ENCODE peak calls at places on chromosomes 3 and 15, in seven cellular contexts. R, L, O, I, C, A and N are unnamed samples.

GRCh38 chr3:52047295-52047960 is 8.9 kb downstream of the DUSP7 start:
- DNase-seq in A (no peak), O (no peak), C (no peak), I (no peak), L (no peak), R (no peak), N (no peak)

GRCh38 chr15:99452728-99453643 is 112.8 kb upstream of the MEF2A start:
- DNase-seq in I (no peak), R (no peak), L (peak), A (peak), C (no peak), O (peak), N (peak)

GRCh38 chr15:58440181-58440910 is 8.6 kb downstream of the LIPC start:
- DNase-seq in L (no peak), O (no peak), C (no peak), A (no peak), I (no peak), R (no peak), N (no peak)

GRCh38 chr3:119700269-119700919 is 2.4 kb upstream of the CFAP91 start:
- DNase-seq in I (no peak), O (no peak), C (no peak), L (peak), A (peak), R (no peak), N (no peak)

GRCh38 chr3:42600958-42601675 is 631 bp downstream of the NKTR start:
- DNase-seq in O (peak), I (peak), L (peak), R (no peak), C (peak), A (peak), N (peak)

GRCh38 chr3:126402666-126403302 is 8.1 kb downstream of the CFAP100 start:
- DNase-seq in I (no peak), C (no peak), R (no peak), O (no peak), A (no peak), L (no peak), N (no peak)

GRCh38 chr3:50675179-50676030 is 678 bp downstream of the DOCK3 start:
- DNase-seq in R (no peak), A (peak), O (peak), C (no peak), I (peak), L (peak), N (no peak)

GRCh38 chr15:24878153-24878552 is 76.6 kb upstream of the SNRPN start:
- DNase-seq in A (peak), O (no peak), L (no peak), R (no peak), C (peak), I (peak), N (no peak)

GRCh38 chr3:8500208-8500961 is 1.2 kb upstream of the LMCD1 start:
- DNase-seq in C (no peak), R (no peak), L (no peak), O (no peak), I (no peak), A (no peak), N (peak)

GRCh38 chr3:170062769-170063168 is 25.0 kb downstream of the GPR160 start:
- DNase-seq in A (no peak), C (no peak), R (no peak), I (peak), L (no peak), O (no peak), N (no peak)

GRCh38 chr15:58146734-58147133 is 8.6 kb downstream of the AQP9 start:
- DNase-seq in R (no peak), I (no peak), A (no peak), O (no peak), L (no peak), C (no peak), N (no peak)

GRCh38 chr3:153901152-153901551 is 220.0 kb upstream of the ARHGEF26 start:
- DNase-seq in O (no peak), C (no peak), A (no peak), I (no peak), R (no peak), L (no peak), N (no peak)

GRCh38 chr15:59812185-59812870 is 123.2 kb upstream of the BNIP2 start:
- DNase-seq in A (no peak), C (no peak), I (no peak), R (no peak), O (no peak), L (no peak), N (no peak)

GRCh38 chr15:54564142-54564541 is 585.9 kb downstream of the UNC13C start:
- DNase-seq in C (no peak), L (no peak), I (no peak), O (no peak), A (no peak), R (no peak), N (no peak)

GRCh38 chr3:22371592-22372291 is 620.7 kb upstream of the ZNF385D start:
- DNase-seq in A (no peak), I (peak), R (no peak), L (no peak), C (no peak), O (no peak), N (no peak)

GRCh38 chr3:58577269-58577821 is at the start of gene FAM107A:
- DNase-seq in R (no peak), L (no peak), A (peak), C (peak), I (peak), O (no peak), N (peak)

GRCh38 chr15:96344706-96345559 is 14.4 kb downstream of the NR2F2 start:
- DNase-seq in R (no peak), I (peak), O (no peak), L (no peak), A (no peak), C (no peak), N (no peak)

GRCh38 chr3:164192974-164193373 is 885.3 kb downstream of the SI start:
- DNase-seq in L (no peak), I (no peak), A (no peak), R (no peak), O (no peak), C (no peak), N (no peak)

GRCh38 chr3:134300520-134300919 is 49.9 kb upstream of the RYK start:
- DNase-seq in I (peak), A (no peak), R (no peak), C (no peak), L (no peak), O (no peak), N (no peak)

GRCh38 chr15:31265871-31266711 is 60.5 kb upstream of the KLF13 start:
- DNase-seq in C (no peak), I (peak), O (peak), L (peak), R (no peak), A (peak), N (no peak)